ENCODE peak calls at places on chromosomes 12 and 14, in ten cellular contexts. One of them, this sample, is unnamed.
A peak's percentile ranks its signal among the peaks of the same experiment; 100 is the strongest.

GRCh38 chr14:99820702-99821331 is 27.6 kb downstream of the EML1 start:
- DNase-seq in A549: no peak
- DNase-seq in IMR-90: no peak
- DNase-seq in lower lobe of right lung: no peak
- DNase-seq in upper lobe of right lung: no peak
- DNase-seq in neuronal stem cell: no peak
- DNase-seq in pancreas: no peak
- DNase-seq in GM23338: no peak
- DNase-seq in cardiac muscle cell: no peak
- DNase-seq in gastrocnemius medialis: no peak
- DNase-seq in this sample: no peak

GRCh38 chr14:38578278-38578681 is 322.4 kb upstream of the CLEC14A start:
- DNase-seq in A549: no peak
- DNase-seq in IMR-90: no peak
- DNase-seq in lower lobe of right lung: no peak
- DNase-seq in upper lobe of right lung: no peak
- DNase-seq in neuronal stem cell: no peak
- DNase-seq in pancreas: no peak
- DNase-seq in GM23338: no peak
- DNase-seq in cardiac muscle cell: peak; percentile 13
- DNase-seq in gastrocnemius medialis: no peak
- DNase-seq in this sample: no peak

GRCh38 chr14:53515264-53515663 is 362.1 kb upstream of the DDHD1 start:
- DNase-seq in A549: no peak
- DNase-seq in IMR-90: peak; percentile 37
- DNase-seq in lower lobe of right lung: no peak
- DNase-seq in upper lobe of right lung: no peak
- DNase-seq in neuronal stem cell: no peak
- DNase-seq in pancreas: no peak
- DNase-seq in GM23338: no peak
- DNase-seq in cardiac muscle cell: no peak
- DNase-seq in gastrocnemius medialis: no peak
- DNase-seq in this sample: no peak

GRCh38 chr12:98893126-98893525 is 248.0 kb downstream of the APAF1 start:
- DNase-seq in A549: no peak
- DNase-seq in IMR-90: no peak
- DNase-seq in lower lobe of right lung: no peak
- DNase-seq in upper lobe of right lung: no peak
- DNase-seq in neuronal stem cell: no peak
- DNase-seq in pancreas: no peak
- DNase-seq in GM23338: no peak
- DNase-seq in cardiac muscle cell: no peak
- DNase-seq in gastrocnemius medialis: no peak
- DNase-seq in this sample: no peak

GRCh38 chr12:43728117-43728516 is 30.5 kb downstream of the PUS7L start:
- DNase-seq in A549: no peak
- DNase-seq in IMR-90: no peak
- DNase-seq in lower lobe of right lung: no peak
- DNase-seq in upper lobe of right lung: no peak
- DNase-seq in neuronal stem cell: no peak
- DNase-seq in pancreas: no peak
- DNase-seq in GM23338: no peak
- DNase-seq in cardiac muscle cell: peak; percentile 15
- DNase-seq in gastrocnemius medialis: no peak
- DNase-seq in this sample: no peak

GRCh38 chr14:85310491-85311272 is 219.3 kb upstream of the FLRT2 start:
- DNase-seq in A549: no peak
- DNase-seq in IMR-90: no peak
- DNase-seq in lower lobe of right lung: no peak
- DNase-seq in upper lobe of right lung: no peak
- DNase-seq in neuronal stem cell: no peak
- DNase-seq in pancreas: no peak
- DNase-seq in GM23338: no peak
- DNase-seq in cardiac muscle cell: no peak
- DNase-seq in gastrocnemius medialis: no peak
- DNase-seq in this sample: no peak

GRCh38 chr12:47273191-47273626 is 193.4 kb upstream of the AMIGO2 start:
- DNase-seq in A549: no peak
- DNase-seq in IMR-90: no peak
- DNase-seq in lower lobe of right lung: no peak
- DNase-seq in upper lobe of right lung: no peak
- DNase-seq in neuronal stem cell: no peak
- DNase-seq in pancreas: no peak
- DNase-seq in GM23338: no peak
- DNase-seq in cardiac muscle cell: no peak
- DNase-seq in gastrocnemius medialis: no peak
- DNase-seq in this sample: no peak

GRCh38 chr12:111488271-111488670 is 82.5 kb downstream of the SH2B3 start:
- DNase-seq in A549: no peak
- DNase-seq in IMR-90: peak; percentile 49
- DNase-seq in lower lobe of right lung: no peak
- DNase-seq in upper lobe of right lung: no peak
- DNase-seq in neuronal stem cell: no peak
- DNase-seq in pancreas: no peak
- DNase-seq in GM23338: no peak
- DNase-seq in cardiac muscle cell: peak; percentile 87
- DNase-seq in gastrocnemius medialis: peak; percentile 59
- DNase-seq in this sample: no peak

GRCh38 chr12:21502164-21502496 is 541 bp downstream of the GOLT1B start:
- DNase-seq in A549: peak; percentile 28
- DNase-seq in IMR-90: peak; percentile 34
- DNase-seq in lower lobe of right lung: peak; percentile 54
- DNase-seq in upper lobe of right lung: no peak
- DNase-seq in neuronal stem cell: no peak
- DNase-seq in pancreas: no peak
- DNase-seq in GM23338: no peak
- DNase-seq in cardiac muscle cell: peak; percentile 38
- DNase-seq in gastrocnemius medialis: no peak
- DNase-seq in this sample: peak; percentile 71

DNA sequence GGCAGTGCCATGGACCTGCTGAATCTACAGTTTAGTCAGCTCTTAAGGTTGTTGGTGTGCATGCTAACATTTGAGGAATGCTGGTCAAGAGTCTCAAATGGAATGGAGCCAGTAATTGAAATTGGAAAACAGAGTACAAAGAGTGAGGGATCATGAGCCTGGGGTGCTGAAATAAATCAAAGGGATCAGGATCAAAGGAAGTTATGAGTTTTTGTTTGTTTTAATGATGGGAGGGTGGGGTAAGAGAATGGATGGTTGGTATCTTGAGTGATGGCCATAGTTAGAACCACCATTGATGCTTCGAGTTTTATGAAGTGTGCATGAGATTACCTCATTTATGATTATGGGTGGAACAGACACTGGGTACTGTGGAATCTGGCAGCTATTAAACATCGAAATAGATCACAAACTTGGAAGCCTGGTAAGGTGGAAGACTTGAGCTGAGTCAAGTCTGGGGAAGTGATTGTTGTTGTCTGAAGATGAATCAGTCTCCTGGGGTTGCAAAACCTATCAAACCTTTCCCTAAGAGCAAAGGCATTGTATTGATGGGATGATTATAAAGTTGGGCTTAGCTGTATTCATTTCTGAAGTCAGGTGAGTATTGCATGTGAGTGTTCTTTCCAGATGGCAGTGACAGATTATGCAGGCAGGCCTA is 323.4 kb upstream of the E2F7 start:
- DNase-seq in A549: no peak
- DNase-seq in IMR-90: no peak
- DNase-seq in lower lobe of right lung: no peak
- DNase-seq in upper lobe of right lung: no peak
- DNase-seq in neuronal stem cell: no peak
- DNase-seq in pancreas: no peak
- DNase-seq in GM23338: no peak
- DNase-seq in cardiac muscle cell: no peak
- DNase-seq in gastrocnemius medialis: no peak
- DNase-seq in this sample: no peak
- H3K27ac ChIP-seq in A549: no peak overlapping the region
- H3K27ac ChIP-seq in IMR-90: no peak overlapping the region
- H3K27ac ChIP-seq in lower lobe of right lung: no peak overlapping the region
- H3K27ac ChIP-seq in upper lobe of right lung: no peak overlapping the region
- H3K27ac ChIP-seq in neuronal stem cell: no peak overlapping the region
- H3K27ac ChIP-seq in pancreas: no peak overlapping the region
- H3K27ac ChIP-seq in GM23338: no peak overlapping the region
- H3K27ac ChIP-seq in cardiac muscle cell: no peak overlapping the region
- H3K27ac ChIP-seq in gastrocnemius medialis: no peak overlapping the region
- H3K27ac ChIP-seq in this sample: no peak overlapping the region

GRCh38 chr12:50925342-50925651 is 27.0 kb upstream of the HIGD1C start:
- DNase-seq in A549: no peak
- DNase-seq in IMR-90: no peak
- DNase-seq in lower lobe of right lung: no peak
- DNase-seq in upper lobe of right lung: no peak
- DNase-seq in neuronal stem cell: no peak
- DNase-seq in pancreas: peak; percentile 38
- DNase-seq in GM23338: peak; percentile 38
- DNase-seq in cardiac muscle cell: no peak
- DNase-seq in gastrocnemius medialis: no peak
- DNase-seq in this sample: peak; percentile 74

GRCh38 chr12:50923361-50924130 is 28.8 kb upstream of the HIGD1C start:
- DNase-seq in A549: no peak
- DNase-seq in IMR-90: no peak
- DNase-seq in lower lobe of right lung: no peak
- DNase-seq in upper lobe of right lung: no peak
- DNase-seq in neuronal stem cell: no peak
- DNase-seq in pancreas: no peak
- DNase-seq in GM23338: no peak
- DNase-seq in cardiac muscle cell: no peak
- DNase-seq in gastrocnemius medialis: no peak
- DNase-seq in this sample: no peak

GRCh38 chr12:50924439-50925341 is 27.7 kb upstream of the HIGD1C start:
- DNase-seq in A549: no peak
- DNase-seq in IMR-90: peak; percentile 86
- DNase-seq in lower lobe of right lung: peak; percentile 87
- DNase-seq in upper lobe of right lung: peak; percentile 83
- DNase-seq in neuronal stem cell: no peak
- DNase-seq in pancreas: peak; percentile 94
- DNase-seq in GM23338: peak; percentile 66
- DNase-seq in cardiac muscle cell: peak; percentile 98
- DNase-seq in gastrocnemius medialis: peak; percentile 96
- DNase-seq in this sample: peak; percentile 93

GRCh38 chr12:50922820-50923219 is 29.5 kb upstream of the HIGD1C start:
- DNase-seq in A549: no peak
- DNase-seq in IMR-90: peak; percentile 13
- DNase-seq in lower lobe of right lung: no peak
- DNase-seq in upper lobe of right lung: no peak
- DNase-seq in neuronal stem cell: no peak
- DNase-seq in pancreas: no peak
- DNase-seq in GM23338: no peak
- DNase-seq in cardiac muscle cell: peak; percentile 80
- DNase-seq in gastrocnemius medialis: no peak
- DNase-seq in this sample: no peak

DNA sequence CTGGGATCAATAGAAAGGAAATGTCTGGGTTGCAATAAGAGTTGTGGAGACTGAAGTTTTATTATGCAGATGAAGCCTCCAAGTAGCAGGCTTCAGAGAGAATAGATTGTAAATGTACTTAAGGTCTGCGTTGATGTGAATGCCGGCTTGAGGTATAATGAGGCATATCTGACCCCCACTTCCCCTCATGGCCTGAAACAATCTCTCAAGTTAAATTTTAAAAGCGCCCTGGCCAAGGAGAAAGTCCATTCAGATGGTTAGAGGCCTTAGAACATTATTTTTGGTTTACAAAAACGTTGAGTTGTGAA is 28.3 kb upstream of the HIGD1C start:
- DNase-seq in A549: no peak
- DNase-seq in IMR-90: no peak
- DNase-seq in lower lobe of right lung: no peak
- DNase-seq in upper lobe of right lung: no peak
- DNase-seq in neuronal stem cell: no peak
- DNase-seq in pancreas: peak; percentile 31
- DNase-seq in GM23338: no peak
- DNase-seq in cardiac muscle cell: no peak
- DNase-seq in gastrocnemius medialis: no peak
- DNase-seq in this sample: no peak
- H3K4me3 ChIP-seq in A549: no peak overlapping the region
- H3K4me3 ChIP-seq in IMR-90: peak overlapping the region; percentile 16
- H3K4me3 ChIP-seq in lower lobe of right lung: peak overlapping the region; percentile 84
- H3K4me3 ChIP-seq in upper lobe of right lung: peak overlapping the region; percentile 69
- H3K4me3 ChIP-seq in neuronal stem cell: peak overlapping the region; percentile 44
- H3K4me3 ChIP-seq in pancreas: no peak overlapping the region
- H3K4me3 ChIP-seq in GM23338: peak overlapping the region; percentile 63
- H3K4me3 ChIP-seq in cardiac muscle cell: peak overlapping the region; percentile 28
- H3K4me3 ChIP-seq in gastrocnemius medialis: peak overlapping the region; percentile 80
- H3K4me3 ChIP-seq in this sample: peak overlapping the region; percentile 92

GRCh38 chr12:106136263-106136662 is 2.5 kb downstream of the NUAK1 start:
- DNase-seq in A549: peak; percentile 59
- DNase-seq in IMR-90: peak; percentile 83
- DNase-seq in lower lobe of right lung: peak; percentile 88
- DNase-seq in upper lobe of right lung: peak; percentile 91
- DNase-seq in neuronal stem cell: peak; percentile 96
- DNase-seq in pancreas: peak; percentile 79
- DNase-seq in GM23338: peak; percentile 97
- DNase-seq in cardiac muscle cell: peak; percentile 89
- DNase-seq in gastrocnemius medialis: peak; percentile 80
- DNase-seq in this sample: peak; percentile 93
- H3K27ac ChIP-seq in A549: peak overlapping the region; percentile 99
- H3K27ac ChIP-seq in IMR-90: peak overlapping the region; percentile 2
- H3K27ac ChIP-seq in lower lobe of right lung: peak overlapping the region; percentile 88
- H3K27ac ChIP-seq in upper lobe of right lung: peak overlapping the region; percentile 83
- H3K27ac ChIP-seq in neuronal stem cell: no peak overlapping the region
- H3K27ac ChIP-seq in pancreas: no peak overlapping the region
- H3K27ac ChIP-seq in GM23338: no peak overlapping the region
- H3K27ac ChIP-seq in cardiac muscle cell: no peak overlapping the region
- H3K27ac ChIP-seq in gastrocnemius medialis: peak overlapping the region; percentile 99
- H3K27ac ChIP-seq in this sample: peak overlapping the region; percentile 48

DNA sequence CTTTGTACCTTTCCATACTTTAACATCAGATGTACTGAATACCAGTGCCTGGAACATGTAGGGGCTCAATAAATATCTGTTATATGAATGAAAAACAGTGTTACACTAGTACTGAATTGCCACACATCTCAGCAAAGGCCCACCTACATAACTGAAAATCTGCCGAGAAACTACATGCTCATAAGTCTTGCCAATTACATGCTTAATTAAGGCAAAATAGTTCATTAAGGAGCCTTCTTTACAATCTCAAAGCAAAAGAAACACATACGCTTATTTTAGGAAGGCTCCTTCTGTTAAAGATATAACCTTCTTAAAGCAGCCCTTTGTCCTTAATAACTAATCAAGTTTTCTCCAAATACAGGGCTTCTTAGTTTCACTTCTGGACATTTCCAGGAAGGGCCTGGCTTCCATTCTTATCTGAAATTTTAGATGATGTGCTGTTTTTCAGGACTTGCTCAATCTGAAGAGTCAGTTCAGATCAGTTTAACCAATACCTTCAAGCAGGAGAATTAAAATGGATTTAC is 11.5 kb downstream of the LIMA1 start:
- DNase-seq in A549: no peak
- DNase-seq in IMR-90: peak; percentile 55
- DNase-seq in lower lobe of right lung: no peak
- DNase-seq in upper lobe of right lung: no peak
- DNase-seq in neuronal stem cell: no peak
- DNase-seq in pancreas: no peak
- DNase-seq in GM23338: no peak
- DNase-seq in cardiac muscle cell: peak; percentile 74
- DNase-seq in gastrocnemius medialis: no peak
- DNase-seq in this sample: no peak
- H3K4me3 ChIP-seq in A549: no peak overlapping the region
- H3K4me3 ChIP-seq in IMR-90: no peak overlapping the region
- H3K4me3 ChIP-seq in lower lobe of right lung: peak overlapping the region; percentile 24
- H3K4me3 ChIP-seq in upper lobe of right lung: peak overlapping the region; percentile 34
- H3K4me3 ChIP-seq in neuronal stem cell: no peak overlapping the region
- H3K4me3 ChIP-seq in pancreas: no peak overlapping the region
- H3K4me3 ChIP-seq in GM23338: no peak overlapping the region
- H3K4me3 ChIP-seq in cardiac muscle cell: no peak overlapping the region
- H3K4me3 ChIP-seq in gastrocnemius medialis: peak overlapping the region; percentile 13
- H3K4me3 ChIP-seq in this sample: peak overlapping the region; percentile 52

This sample was measured in kidney.